ENCODE peak calls at places on chromosome 1, in ten cellular contexts. B, J, R, Q, M, V, N, W, X and K are unnamed samples.

GRCh38 chr1:169487561-169487960 is 1.8 kb upstream of the SLC19A2 start:
- DNase-seq in B (no peak), X (no peak), M (no peak), J (no peak), V (no peak), R (no peak), W (no peak), N (no peak), Q (no peak), K (no peak)

GRCh38 chr1:23423415-23424170 is 955 bp downstream of the TCEA3 start:
- DNase-seq in Q (no peak), X (no peak), M (peak; percentile 5), V (no peak), N (no peak), J (peak; percentile 40), B (no peak), R (no peak), W (no peak), K (no peak)

GRCh38 chr1:46340404-46341221 is at the start of gene NSUN4:
- DNase-seq in J (peak; percentile 93), M (peak; percentile 90), X (peak; percentile 85), N (peak; percentile 93), W (peak; percentile 95), Q (peak; percentile 86), B (peak; percentile 81), R (peak; percentile 97), V (peak; percentile 84), K (peak; percentile 74)

GRCh38 chr1:45304311-45305081 is 22.2 kb upstream of the HPDL start:
- DNase-seq in N (peak; percentile 30), X (no peak), B (no peak), W (peak; percentile 62), J (peak; percentile 46), V (peak; percentile 14), R (peak; percentile 95), Q (no peak), M (peak; percentile 12), K (no peak)

GRCh38 chr1:94094466-94095111 is 26.4 kb downstream of the ABCA4 start:
- DNase-seq in R (no peak), Q (no peak), J (no peak), V (no peak), B (peak; percentile 44), W (peak; percentile 87), M (no peak), X (peak; percentile 12), N (peak; percentile 83), K (no peak)

GRCh38 chr1:12454406-12455391 is 163.3 kb downstream of the DHRS3 start:
- DNase-seq in N (no peak), W (peak; percentile 76), Q (no peak), V (no peak), J (no peak), R (no peak), X (no peak), B (no peak), M (peak; percentile 50), K (no peak)

GRCh38 chr1:88985033-88985432 is 7.4 kb downstream of the KYAT3 start:
- DNase-seq in M (peak; percentile 76), W (peak; percentile 90), J (no peak), R (no peak), B (no peak), Q (no peak), V (no peak), N (peak; percentile 40), X (no peak), K (no peak)

GRCh38 chr1:19620786-19621185 is 23.3 kb upstream of the NBL1 start:
- DNase-seq in N (no peak), J (no peak), W (no peak), V (no peak), R (no peak), Q (no peak), X (no peak), B (no peak), M (no peak), K (no peak)

GRCh38 chr1:46302091-46303037 is 1.1 kb downstream of the LRRC41 start:
- DNase-seq in X (peak; percentile 41), M (peak; percentile 69), J (peak; percentile 73), Q (peak; percentile 41), N (peak; percentile 42), R (peak; percentile 83), W (peak; percentile 61), V (peak; percentile 78), B (peak; percentile 41), K (peak; percentile 90)

GRCh38 chr1:226763741-226764264 is 24.7 kb upstream of the ITPKB start:
- DNase-seq in B (no peak), V (no peak), J (peak; percentile 64), M (peak; percentile 6), Q (peak; percentile 11), N (no peak), X (no peak), R (peak; percentile 14), W (peak; percentile 81), K (peak; percentile 23)

GRCh38 chr1:225561675-225562074 is 91.2 kb downstream of the ENAH start:
- DNase-seq in R (no peak), Q (no peak), N (no peak), X (no peak), W (no peak), V (no peak), J (no peak), B (no peak), M (no peak), K (no peak)

GRCh38 chr1:198416276-198416675 is 124.2 kb downstream of the ATP6V1G3 start:
- DNase-seq in B (no peak), J (no peak), N (no peak), W (no peak), X (no peak), R (no peak), V (no peak), Q (no peak), M (no peak), K (no peak)

GRCh38 chr1:6027591-6027990 is 18.1 kb upstream of the KCNAB2 start:
- DNase-seq in Q (no peak), B (no peak), X (peak; percentile 44), J (peak; percentile 68), W (no peak), V (no peak), N (no peak), R (no peak), M (no peak), K (no peak)

GRCh38 chr1:178938959-178939317 is 68.1 kb upstream of the ANGPTL1 start:
- DNase-seq in W (no peak), M (no peak), N (peak; percentile 78), R (no peak), Q (no peak), B (no peak), X (no peak), V (no peak), J (no peak), K (no peak)